ENCODE peak calls at places on chromosome 19, in four cellular contexts. E is A549, X is K562, P is HepG2. J is an unnamed sample.

GRCh38 chr19:35351441-35352176 is 3.9 kb downstream of the FFAR1 start:
- DNase-seq in P (no peak), E (no peak), X (no peak), J (no peak)

GRCh38 chr19:36081894-36082293 is 27.2 kb downstream of the WDR62 start:
- DNase-seq in P (no peak), E (no peak), X (no peak), J (no peak)

GRCh38 chr19:55460670-55461258 is 678 bp downstream of the ISOC2 start:
- DNase-seq in P (peak; percentile 84), E (peak; percentile 64), X (peak; percentile 87), J (no peak)

GRCh38 chr19:33177417-33177976 is 16.6 kb upstream of the LRP3 start:
- DNase-seq in X (no peak), E (peak; percentile 94), P (peak; percentile 35), J (no peak)

GRCh38 chr19:55080915-55081772 is 5.5 kb downstream of the EPS8L1 start:
- DNase-seq in P (peak; percentile 53), X (peak; percentile 94), E (peak; percentile 77), J (peak; percentile 35)

GRCh38 chr19:22622901-22623840 is 11.0 kb upstream of the ZNF492 start:
- DNase-seq in P (no peak), X (no peak), E (no peak), J (no peak)

GRCh38 chr19:5652261-5652660 is 28.1 kb downstream of the MICOS13 start:
- DNase-seq in X (no peak), P (no peak), E (no peak), J (no peak)

GRCh38 chr19:42412223-42412622 is 15.0 kb downstream of the LIPE start:
- DNase-seq in P (no peak), X (no peak), E (no peak), J (no peak)

GRCh38 chr19:48480476-48481190 is 11.5 kb downstream of the CYTH2 start:
- DNase-seq in P (no peak), E (no peak), X (no peak), J (no peak)

GRCh38 chr19:13902993-13903555 is 2.8 kb downstream of the BRME1 start:
- DNase-seq in P (no peak), X (no peak), E (no peak), J (no peak)

GRCh38 chr19:7670150-7670784 is 1.4 kb downstream of the RETN start:
- DNase-seq in E (no peak), X (peak; percentile 51), P (no peak), J (no peak)
- TF ChIP-seq CHD4 in E (no peak), X (no peak), P (no peak), J (no peak)

DNA sequence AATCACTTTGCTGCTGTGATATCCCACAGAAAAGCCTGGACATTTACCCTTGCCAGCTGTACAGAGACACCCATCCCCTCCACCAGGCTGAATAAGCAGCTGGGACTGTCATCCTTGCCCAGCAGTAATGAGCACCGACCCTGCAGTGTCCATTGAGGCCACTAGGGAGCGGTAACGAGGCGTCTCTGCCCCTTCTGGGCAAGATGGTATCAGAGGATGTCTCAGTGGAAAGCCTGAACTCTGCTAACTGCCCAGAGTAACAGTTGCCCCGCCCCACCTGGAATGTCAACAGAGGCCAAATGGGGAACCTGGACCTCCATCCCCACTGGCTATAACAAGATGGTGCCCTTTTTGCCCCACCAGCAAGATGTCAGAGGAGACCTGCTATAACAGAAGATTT is 22.8 kb upstream of the CEACAM20 start:
- DNase-seq in E (peak; percentile 72), P (peak; percentile 47), X (peak; percentile 71), J (no peak)
- TF ChIP-seq RFX5 in E (no peak), P (no peak), X (no peak), J (no peak)

DNA sequence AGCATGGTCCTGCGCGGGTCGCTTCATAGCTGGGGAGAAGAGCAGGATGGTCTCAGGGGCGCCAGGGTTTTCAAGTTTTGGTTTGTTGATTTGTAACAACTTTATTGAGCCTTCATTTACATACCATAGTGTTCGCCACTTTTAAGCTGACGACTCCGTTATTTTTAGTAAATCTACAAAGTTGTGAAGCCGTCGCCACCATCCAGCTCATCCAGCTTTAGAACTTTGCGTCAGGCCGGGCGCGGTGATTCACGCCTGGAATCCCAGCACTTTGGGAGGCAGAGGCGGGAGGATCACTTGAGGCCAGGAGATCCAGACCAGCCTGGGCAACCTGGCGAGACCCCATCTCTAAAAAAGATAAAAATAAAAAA is 404 bp downstream of the C19orf44 start:
- DNase-seq in P (no peak), X (no peak), E (no peak), J (no peak)
- TF ChIP-seq CHD4 in P (no peak), X (no peak), E (no peak), J (no peak)

GRCh38 chr19:7701654-7702457 is at the start of gene FCER2:
- DNase-seq in P (peak; percentile 39), X (no peak), E (no peak), J (peak; percentile 99)
- TF ChIP-seq RFX5 in P (no peak), X (no peak), E (no peak), J (no peak)

GRCh38 chr19:45569619-45570421 is 14.8 kb downstream of the OPA3 start:
- DNase-seq in E (peak; percentile 62), P (peak; percentile 45), X (peak; percentile 66), J (no peak)
- TF ChIP-seq CHD4 in E (no peak), P (no peak), X (no peak), J (no peak)

DNA sequence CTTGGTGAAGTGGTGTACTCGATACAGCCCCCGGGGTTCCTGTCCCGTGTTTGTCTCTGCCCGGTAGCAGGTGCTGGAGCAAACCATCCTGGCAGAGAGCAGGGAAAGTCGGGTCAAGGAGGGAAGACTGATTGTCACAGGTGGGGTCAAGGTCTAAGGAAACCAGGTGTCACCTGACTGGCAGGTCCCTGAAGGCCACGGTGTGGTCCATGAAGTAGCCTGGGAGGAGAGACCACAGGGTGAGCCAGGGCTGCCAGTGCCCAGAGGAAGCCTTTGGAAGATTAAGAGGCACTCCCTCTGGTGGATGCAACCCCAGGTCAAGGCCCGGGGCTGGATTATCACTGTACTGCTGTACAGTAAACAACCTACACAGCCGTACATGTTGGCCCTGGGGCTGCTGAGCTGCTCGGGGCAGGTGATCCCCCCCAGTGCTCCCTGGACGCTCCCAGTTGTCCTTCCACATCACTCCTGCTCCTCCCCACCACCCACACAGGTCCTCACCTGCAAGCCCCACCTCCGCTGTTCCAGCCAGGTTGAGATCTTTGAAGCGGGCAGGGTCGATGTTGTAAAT is 6.0 kb upstream of the CCER2 start:
- DNase-seq in E (peak; percentile 90), P (peak; percentile 62), X (no peak), J (no peak)
- TF ChIP-seq RFX5 in E (no peak), P (no peak), X (no peak), J (no peak)

GRCh38 chr19:10514211-10515145 is 2.8 kb downstream of the S1PR5 start:
- DNase-seq in P (no peak), X (no peak), E (no peak), J (no peak)

GRCh38 chr19:10508707-10509106 is 5.6 kb upstream of the KEAP1 start:
- DNase-seq in E (no peak), P (no peak), X (no peak), J (no peak)

GRCh38 chr19:10508036-10508435 is 4.9 kb upstream of the KEAP1 start:
- DNase-seq in X (no peak), P (no peak), E (no peak), J (no peak)

GRCh38 chr19:10513223-10513622 is 4.0 kb downstream of the S1PR5 start:
- DNase-seq in X (no peak), P (no peak), E (no peak), J (no peak)

GRCh38 chr19:10510301-10510802 is 6.9 kb downstream of the S1PR5 start:
- DNase-seq in X (peak; percentile 72), E (peak; percentile 28), P (peak; percentile 25), J (no peak)
- TF ChIP-seq CHD4 in X (no peak), E (no peak), P (no peak), J (no peak)

DNA sequence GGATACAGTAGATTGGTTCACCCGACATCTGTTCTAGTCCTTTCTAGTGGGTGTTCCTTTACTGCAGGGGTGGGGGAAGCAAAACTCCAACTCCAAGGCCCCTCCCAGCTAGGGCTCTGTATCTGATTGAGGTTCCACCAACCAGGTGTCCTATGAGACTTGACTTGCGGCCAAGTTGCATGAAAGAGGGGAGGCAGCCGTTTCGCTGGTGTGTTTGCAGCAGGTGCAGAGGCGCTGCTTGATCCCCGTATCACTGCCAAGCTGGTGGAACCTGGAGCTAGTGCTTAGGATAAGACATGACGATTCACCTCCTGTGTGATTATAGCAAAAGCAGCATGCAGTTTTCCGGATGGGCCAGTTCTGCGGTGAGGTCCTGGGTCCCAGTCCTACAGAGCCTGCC is 338.2 kb downstream of the UQCRFS1 start:
- DNase-seq in P (no peak), X (no peak), E (no peak), J (no peak)
- TF ChIP-seq RFX5 in P (no peak), X (no peak), E (no peak), J (no peak)

GRCh38 chr19:52567921-52568320 is 2.2 kb upstream of the ZNF701 start:
- DNase-seq in P (no peak), E (no peak), X (no peak), J (no peak)

GRCh38 chr19:52570005-52570861 is at the start of gene ZNF701:
- DNase-seq in E (no peak), P (peak; percentile 72), X (peak; percentile 94), J (peak; percentile 72)

GRCh38 chr19:52566121-52566520 is 4.0 kb upstream of the ZNF701 start:
- DNase-seq in P (no peak), E (no peak), X (no peak), J (no peak)

GRCh38 chr19:52566588-52566987 is 3.5 kb upstream of the ZNF701 start:
- DNase-seq in P (no peak), E (no peak), X (no peak), J (no peak)
- TF ChIP-seq CHD4 in P (no peak), E (no peak), X (no peak), J (no peak)